ENCODE peak calls at places on chromosomes 5 and 9, in seven cellular contexts. S is sigmoid colon, Q is iPS-NIHi11, K is NCI-H1092, U is T-helper 1 cell, V is coronary artery, D is mesothelial cell of epicardium. H is an unnamed sample.

GRCh38 chr9:126615791-126616447 is 2.2 kb downstream of the LMX1B start:
- DNase-seq in S (no peak), Q (no peak), K (no peak), U (no peak), V (no peak), D (no peak), H (peak)

GRCh38 chr9:9003184-9003583 is 1203.6 kb upstream of the DMAC1 start:
- DNase-seq in S (no peak), Q (peak), K (no peak), U (no peak), V (no peak), D (no peak), H (peak)

GRCh38 chr9:14935917-14936316 is 25.7 kb upstream of the FREM1 start:
- DNase-seq in S (no peak), Q (no peak), K (no peak), U (no peak), V (no peak), D (no peak), H (peak)

GRCh38 chr9:135474915-135475314 is 4.7 kb upstream of the PPP1R26 start:
- DNase-seq in S (no peak), Q (peak), K (no peak), U (no peak), V (no peak), D (no peak), H (peak)

GRCh38 chr5:9380108-9380507 is 165.8 kb downstream of the SEMA5A start:
- DNase-seq in S (no peak), Q (no peak), K (no peak), U (no peak), V (no peak), D (no peak), H (no peak)

GRCh38 chr5:139822553-139823425 is 27.2 kb downstream of the PSD2 start:
- DNase-seq in S (peak), Q (no peak), K (no peak), U (no peak), V (no peak), D (no peak), H (no peak)

GRCh38 chr9:89445801-89446228 is 52.1 kb downstream of the SEMA4D start:
- DNase-seq in S (no peak), Q (no peak), K (no peak), U (no peak), V (no peak), D (no peak), H (no peak)

GRCh38 chr5:158463971-158464370 is 605.0 kb upstream of the CLINT1 start:
- DNase-seq in S (peak), Q (no peak), K (no peak), U (no peak), V (no peak), D (no peak), H (no peak)